ENCODE peak calls at places on chromosomes 2 and 18, in four cellular contexts. Z is transverse colon, A is H9, U is psoas muscle. K is an unnamed sample.
A peak's percentile ranks its signal among the peaks of the same experiment; 100 is the strongest.

GRCh38 chr2:239462671-239463506 is 62.1 kb upstream of the HDAC4 start:
- DNase-seq in Z (peak; percentile 7), A (peak; percentile 19), U (no peak), K (peak; percentile 70)

GRCh38 chr2:144645055-144645778 is 125.3 kb upstream of the ZEB2 start:
- DNase-seq in Z (no peak), A (no peak), U (no peak), K (no peak)

GRCh38 chr2:65055427-65056214 is 595 bp upstream of the CEP68 start:
- DNase-seq in Z (peak; percentile 77), A (no peak), U (no peak), K (peak; percentile 83)

GRCh38 chr18:38996056-38996455 is 1430.5 kb upstream of the CELF4 start:
- DNase-seq in Z (no peak), A (no peak), U (no peak), K (no peak)

GRCh38 chr2:31402388-31402787 is 12.2 kb downstream of the XDH start:
- DNase-seq in Z (no peak), A (no peak), U (no peak), K (no peak)

GRCh38 chr2:161273038-161273760 is 35.0 kb upstream of the PSMD14 start:
- DNase-seq in Z (no peak), A (no peak), U (no peak), K (no peak)

GRCh38 chr2:201228912-201229290 is 31.4 kb upstream of the CASP8 start:
- DNase-seq in Z (peak; percentile 26), A (no peak), U (no peak), K (no peak)

GRCh38 chr2:170845343-170845742 is 28.7 kb downstream of the GAD1 start:
- DNase-seq in Z (no peak), A (peak; percentile 75), U (no peak), K (no peak)

GRCh38 chr2:79189465-79189864 is 29.9 kb upstream of the REG3A start:
- DNase-seq in Z (no peak), A (no peak), U (no peak), K (no peak)

GRCh38 chr18:79393626-79394401 is 1.9 kb upstream of the NFATC1 start:
- DNase-seq in Z (peak; percentile 83), A (peak; percentile 78), U (peak; percentile 93), K (peak; percentile 95)

GRCh38 chr2:239144713-239144999 is 256.2 kb downstream of the HDAC4 start:
- DNase-seq in Z (no peak), A (no peak), U (no peak), K (no peak)

GRCh38 chr2:50368361-50368760 is 663.6 kb downstream of the NRXN1 start:
- DNase-seq in Z (no peak), A (no peak), U (no peak), K (no peak)

GRCh38 chr2:174748948-174749347 is 15.3 kb downstream of the CHRNA1 start:
- DNase-seq in Z (peak; percentile 74), A (peak; percentile 84), U (no peak), K (no peak)

GRCh38 chr2:58289029-58289428 is 47.9 kb upstream of the FANCL start:
- DNase-seq in Z (no peak), A (no peak), U (no peak), K (no peak)

GRCh38 chr2:238521870-238522269 is 95.1 kb downstream of the ASB1 start:
- DNase-seq in Z (no peak), A (no peak), U (no peak), K (no peak)

GRCh38 chr2:74817333-74817732 is 16.6 kb upstream of the HK2 start:
- DNase-seq in Z (no peak), A (no peak), U (no peak), K (no peak)

GRCh38 chr2:99480390-99480789 is 9.4 kb downstream of the REV1 start:
- DNase-seq in Z (no peak), A (no peak), U (no peak), K (no peak)

GRCh38 chr2:166411473-166412230 is 35.9 kb upstream of the SCN9A start:
- DNase-seq in Z (no peak), A (no peak), U (no peak), K (no peak)

GRCh38 chr18:3411854-3412268 is 38.1 kb upstream of the TGIF1 start:
- DNase-seq in Z (peak; percentile 49), A (peak; percentile 45), U (no peak), K (no peak)

GRCh38 chr2:152411154-152411553 is 76.2 kb downstream of the FMNL2 start:
- DNase-seq in Z (no peak), A (no peak), U (no peak), K (no peak)

GRCh38 chr2:28736034-28736433 is 15.6 kb upstream of the PPP1CB start:
- DNase-seq in Z (peak; percentile 69), A (no peak), U (peak; percentile 89), K (peak; percentile 93)

GRCh38 chr2:226180485-226180884 is 619.1 kb downstream of the IRS1 start:
- DNase-seq in Z (no peak), A (no peak), U (no peak), K (no peak)

GRCh38 chr2:73870084-73870483 is 22.7 kb upstream of the ACTG2 start:
- DNase-seq in Z (peak; percentile 66), A (no peak), U (no peak), K (peak; percentile 79)

GRCh38 chr2:166229678-166230023 is 101.8 kb upstream of the SCN1A start:
- DNase-seq in Z (no peak), A (no peak), U (no peak), K (no peak)

GRCh38 chr2:241754042-241754441 is 19.6 kb downstream of the D2HGDH start:
- DNase-seq in Z (no peak), A (no peak), U (no peak), K (no peak)

GRCh38 chr2:79910643-79911042 is 393.9 kb downstream of the LRRTM1 start:
- DNase-seq in Z (no peak), A (no peak), U (no peak), K (no peak)

GRCh38 chr2:45813003-45813601 is 161.6 kb downstream of the PRKCE start:
- DNase-seq in Z (no peak), A (no peak), U (no peak), K (no peak)

GRCh38 chr2:85589982-85590791 is 5.4 kb upstream of the RNF181 start:
- DNase-seq in Z (no peak), A (no peak), U (peak; percentile 60), K (no peak)

GRCh38 chr2:39642054-39642742 is 23.5 kb upstream of the TMEM178A start:
- DNase-seq in Z (no peak), A (no peak), U (no peak), K (no peak)

GRCh38 chr2:27095745-27096651 is 9.4 kb downstream of the KHK start:
- DNase-seq in Z (peak; percentile 55), A (peak; percentile 76), U (peak; percentile 83), K (no peak)

GRCh38 chr2:7773362-7773973 is 856.3 kb downstream of the RNF144A start:
- DNase-seq in Z (no peak), A (no peak), U (no peak), K (no peak)

GRCh38 chr2:38268691-38269309 is 108.3 kb downstream of the ATL2 start:
- DNase-seq in Z (no peak), A (no peak), U (no peak), K (peak; percentile 49)

GRCh38 chr2:110869472-110870446 is 137.4 kb downstream of the ACOXL start:
- DNase-seq in Z (peak; percentile 20), A (peak; percentile 58), U (no peak), K (no peak)

GRCh38 chr2:205954707-205955106 is 131.3 kb downstream of the INO80D start:
- DNase-seq in Z (no peak), A (peak; percentile 37), U (no peak), K (no peak)

GRCh38 chr2:25132296-25132630 is 36.1 kb downstream of the POMC start:
- DNase-seq in Z (no peak), A (no peak), U (peak; percentile 8), K (no peak)

GRCh38 chr2:43220982-43221659 is 5.3 kb downstream of the ZFP36L2 start:
- DNase-seq in Z (peak; percentile 78), A (peak; percentile 69), U (peak; percentile 78), K (no peak)

GRCh38 chr2:85278361-85278760 is 49.4 kb downstream of the TGOLN2 start:
- DNase-seq in Z (no peak), A (no peak), U (no peak), K (no peak)

GRCh38 chr2:237465515-237466227 is 21.4 kb upstream of the MLPH start:
- DNase-seq in Z (no peak), A (no peak), U (no peak), K (peak; percentile 62)
- H3K27ac ChIP-seq in Z (no peak overlapping the region), A (no peak overlapping the region), U (no peak overlapping the region), K (no peak overlapping the region)

DNA sequence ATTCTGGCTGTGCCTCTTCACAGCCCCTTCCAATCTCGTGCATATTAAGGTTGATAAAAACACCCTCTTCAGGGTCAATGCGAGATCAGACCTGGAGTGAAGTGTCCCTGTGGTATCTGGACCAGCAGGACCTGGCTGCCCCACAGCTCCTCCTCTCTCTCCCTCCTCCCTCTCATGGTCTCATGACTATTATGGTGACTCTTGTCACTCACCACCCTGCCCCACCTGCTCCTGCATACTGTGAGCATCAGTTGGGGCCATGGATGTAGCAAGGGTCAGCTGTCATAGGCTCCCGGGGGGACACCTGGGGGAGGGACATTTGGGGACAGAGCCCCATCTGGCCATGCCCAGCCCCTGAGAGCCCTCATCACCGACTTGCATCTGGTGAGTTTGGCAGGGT is 50.2 kb downstream of the ODC1 start:
- DNase-seq in Z (no peak), A (no peak), U (no peak), K (no peak)
- H3K27ac ChIP-seq in Z (peak overlapping the region; percentile 49), A (no peak overlapping the region), U (no peak overlapping the region), K (peak overlapping the region; percentile 16)

GRCh38 chr2:234334146-234334545 is 162.7 kb downstream of the ARL4C start:
- DNase-seq in Z (no peak), A (no peak), U (no peak), K (no peak)
- H3K27ac ChIP-seq in Z (no peak overlapping the region), A (no peak overlapping the region), U (no peak overlapping the region), K (no peak overlapping the region)

GRCh38 chr2:47032773-47033101 is 117.1 kb upstream of the MCFD2 start:
- DNase-seq in Z (no peak), A (no peak), U (no peak), K (no peak)
- H3K27ac ChIP-seq in Z (peak overlapping the region; percentile 92), A (no peak overlapping the region), U (peak overlapping the region; percentile 93), K (peak overlapping the region; percentile 99)